ENCODE peak calls at places on chromosome 2, in seven cellular contexts. One of them, this sample, is unnamed.

GRCh38 chr2:132662742-132663141 is 7.3 kb downstream of the LYPD1 start:
- DNase-seq in stimulated activated CD4-positive, alpha-beta T cell treated with anti-CD3 and anti-CD28 coated beads, Interleukin-1b, Interleukin-23, amount 100 ng/mL, for 1 hour: no peak
- DNase-seq in HepG2: no peak
- DNase-seq in NCI-H1092: no peak
- DNase-seq in thoracic aorta: no peak
- DNase-seq in B cell: no peak
- DNase-seq in cardiac fibroblast: no peak
- DNase-seq in this sample: no peak

GRCh38 chr2:121191191-121192170 is 93.5 kb downstream of the TFCP2L1 start:
- DNase-seq in stimulated activated CD4-positive, alpha-beta T cell treated with anti-CD3 and anti-CD28 coated beads, Interleukin-1b, Interleukin-23, amount 100 ng/mL, for 1 hour: no peak
- DNase-seq in HepG2: no peak
- DNase-seq in NCI-H1092: no peak
- DNase-seq in thoracic aorta: no peak
- DNase-seq in B cell: no peak
- DNase-seq in cardiac fibroblast: no peak
- DNase-seq in this sample: no peak

GRCh38 chr2:17853799-17854198 is 24.7 kb upstream of the KCNS3 start:
- DNase-seq in stimulated activated CD4-positive, alpha-beta T cell treated with anti-CD3 and anti-CD28 coated beads, Interleukin-1b, Interleukin-23, amount 100 ng/mL, for 1 hour: no peak
- DNase-seq in HepG2: no peak
- DNase-seq in NCI-H1092: no peak
- DNase-seq in thoracic aorta: no peak
- DNase-seq in B cell: no peak
- DNase-seq in cardiac fibroblast: no peak
- DNase-seq in this sample: no peak

GRCh38 chr2:24613154-24613814 is 122.2 kb downstream of the NCOA1 start:
- DNase-seq in stimulated activated CD4-positive, alpha-beta T cell treated with anti-CD3 and anti-CD28 coated beads, Interleukin-1b, Interleukin-23, amount 100 ng/mL, for 1 hour: no peak
- DNase-seq in HepG2: peak; percentile 54
- DNase-seq in NCI-H1092: no peak
- DNase-seq in thoracic aorta: no peak
- DNase-seq in B cell: no peak
- DNase-seq in cardiac fibroblast: peak; percentile 86
- DNase-seq in this sample: peak; percentile 17

GRCh38 chr2:72037322-72037721 is 110.3 kb downstream of the CYP26B1 start:
- DNase-seq in stimulated activated CD4-positive, alpha-beta T cell treated with anti-CD3 and anti-CD28 coated beads, Interleukin-1b, Interleukin-23, amount 100 ng/mL, for 1 hour: no peak
- DNase-seq in HepG2: no peak
- DNase-seq in NCI-H1092: no peak
- DNase-seq in thoracic aorta: no peak
- DNase-seq in B cell: no peak
- DNase-seq in cardiac fibroblast: no peak
- DNase-seq in this sample: no peak

GRCh38 chr2:222298311-222299150 is at the start of gene PAX3:
- DNase-seq in stimulated activated CD4-positive, alpha-beta T cell treated with anti-CD3 and anti-CD28 coated beads, Interleukin-1b, Interleukin-23, amount 100 ng/mL, for 1 hour: no peak
- DNase-seq in HepG2: no peak
- DNase-seq in NCI-H1092: no peak
- DNase-seq in thoracic aorta: no peak
- DNase-seq in B cell: no peak
- DNase-seq in cardiac fibroblast: no peak
- DNase-seq in this sample: no peak

GRCh38 chr2:13255485-13255884 is 538.7 kb downstream of the TRIB2 start:
- DNase-seq in stimulated activated CD4-positive, alpha-beta T cell treated with anti-CD3 and anti-CD28 coated beads, Interleukin-1b, Interleukin-23, amount 100 ng/mL, for 1 hour: no peak
- DNase-seq in HepG2: no peak
- DNase-seq in NCI-H1092: no peak
- DNase-seq in thoracic aorta: no peak
- DNase-seq in B cell: no peak
- DNase-seq in cardiac fibroblast: no peak
- DNase-seq in this sample: no peak

GRCh38 chr2:28155627-28156026 is 237.0 kb upstream of the FOSL2 start:
- DNase-seq in stimulated activated CD4-positive, alpha-beta T cell treated with anti-CD3 and anti-CD28 coated beads, Interleukin-1b, Interleukin-23, amount 100 ng/mL, for 1 hour: no peak
- DNase-seq in HepG2: no peak
- DNase-seq in NCI-H1092: no peak
- DNase-seq in thoracic aorta: no peak
- DNase-seq in B cell: no peak
- DNase-seq in cardiac fibroblast: no peak
- DNase-seq in this sample: no peak

GRCh38 chr2:100987974-100988373 is 14.1 kb upstream of the RPL31 start:
- DNase-seq in stimulated activated CD4-positive, alpha-beta T cell treated with anti-CD3 and anti-CD28 coated beads, Interleukin-1b, Interleukin-23, amount 100 ng/mL, for 1 hour: no peak
- DNase-seq in HepG2: no peak
- DNase-seq in NCI-H1092: no peak
- DNase-seq in thoracic aorta: no peak
- DNase-seq in B cell: no peak
- DNase-seq in cardiac fibroblast: no peak
- DNase-seq in this sample: no peak

GRCh38 chr2:43133708-43134570 is 92.5 kb downstream of the ZFP36L2 start:
- DNase-seq in stimulated activated CD4-positive, alpha-beta T cell treated with anti-CD3 and anti-CD28 coated beads, Interleukin-1b, Interleukin-23, amount 100 ng/mL, for 1 hour: peak; percentile 29
- DNase-seq in HepG2: no peak
- DNase-seq in NCI-H1092: no peak
- DNase-seq in thoracic aorta: no peak
- DNase-seq in B cell: peak; percentile 59
- DNase-seq in cardiac fibroblast: no peak
- DNase-seq in this sample: no peak

GRCh38 chr2:149313512-149313972 is 16.8 kb upstream of the LYPD6 start:
- DNase-seq in stimulated activated CD4-positive, alpha-beta T cell treated with anti-CD3 and anti-CD28 coated beads, Interleukin-1b, Interleukin-23, amount 100 ng/mL, for 1 hour: no peak
- DNase-seq in HepG2: peak; percentile 52
- DNase-seq in NCI-H1092: peak; percentile 93
- DNase-seq in thoracic aorta: no peak
- DNase-seq in B cell: peak; percentile 65
- DNase-seq in cardiac fibroblast: peak; percentile 3
- DNase-seq in this sample: no peak

GRCh38 chr2:74738586-74738985 is 84.5 kb downstream of the SEMA4F start:
- DNase-seq in stimulated activated CD4-positive, alpha-beta T cell treated with anti-CD3 and anti-CD28 coated beads, Interleukin-1b, Interleukin-23, amount 100 ng/mL, for 1 hour: no peak
- DNase-seq in HepG2: no peak
- DNase-seq in NCI-H1092: no peak
- DNase-seq in thoracic aorta: no peak
- DNase-seq in B cell: no peak
- DNase-seq in cardiac fibroblast: no peak
- DNase-seq in this sample: no peak

GRCh38 chr2:191696001-191696400 is 18.1 kb downstream of the NABP1 start:
- DNase-seq in stimulated activated CD4-positive, alpha-beta T cell treated with anti-CD3 and anti-CD28 coated beads, Interleukin-1b, Interleukin-23, amount 100 ng/mL, for 1 hour: no peak
- DNase-seq in HepG2: no peak
- DNase-seq in NCI-H1092: peak; percentile 14
- DNase-seq in thoracic aorta: no peak
- DNase-seq in B cell: no peak
- DNase-seq in cardiac fibroblast: peak; percentile 93
- DNase-seq in this sample: no peak

GRCh38 chr2:85827879-85828569 is 60.8 kb downstream of the ST3GAL5 start:
- DNase-seq in stimulated activated CD4-positive, alpha-beta T cell treated with anti-CD3 and anti-CD28 coated beads, Interleukin-1b, Interleukin-23, amount 100 ng/mL, for 1 hour: no peak
- DNase-seq in HepG2: no peak
- DNase-seq in NCI-H1092: no peak
- DNase-seq in thoracic aorta: no peak
- DNase-seq in B cell: no peak
- DNase-seq in cardiac fibroblast: no peak
- DNase-seq in this sample: no peak

This sample was measured in GM18507.